ENCODE peak calls at places on chromosomes 5 and 9, in six cellular contexts. A is choroid plexus epithelial cell; O is right cardiac atrium; F is stimulated activated naive B cell treated with anti-CD40 and anti-IgM and Interleukin-4, amounts not matched to agents 10 μg/mL and 1 μg/mL and 100 μg/mL, for 72 hours; C is IMR-90; B is adipocyte. S is an unnamed sample.

GRCh38 chr9:20271107-20271506 is 351.2 kb downstream of the MLLT3 start:
- DNase-seq in A (no peak), O (no peak), F (no peak), C (no peak), B (no peak), S (no peak)

GRCh38 chr5:64569880-64570279 is 64.1 kb downstream of the RGS7BP start:
- DNase-seq in A (no peak), O (no peak), F (no peak), C (no peak), B (no peak), S (no peak)

GRCh38 chr5:100595152-100595811 is 60.1 kb downstream of the FAM174A start:
- DNase-seq in A (peak), O (peak), F (no peak), C (peak), B (peak), S (no peak)

GRCh38 chr5:113321266-113321665 is 113.5 kb downstream of the TSSK1B start:
- DNase-seq in A (peak), O (no peak), F (no peak), C (no peak), B (no peak), S (no peak)

GRCh38 chr5:154101184-154101583 is 62.4 kb downstream of the MFAP3 start:
- DNase-seq in A (no peak), O (no peak), F (no peak), C (no peak), B (no peak), S (no peak)

GRCh38 chr9:112793213-112793810 is 42.8 kb downstream of the SNX30 start:
- DNase-seq in A (peak), O (peak), F (peak), C (peak), B (peak), S (no peak)

GRCh38 chr5:27947088-27947487 is 908.7 kb upstream of the CDH9 start:
- DNase-seq in A (peak), O (no peak), F (no peak), C (no peak), B (no peak), S (no peak)

GRCh38 chr9:35798658-35799366 is 7.4 kb downstream of the NPR2 start:
- DNase-seq in A (peak), O (no peak), F (no peak), C (peak), B (peak), S (no peak)

GRCh38 chr9:21670374-21670773 is 132.1 kb upstream of the MTAP start:
- DNase-seq in A (no peak), O (no peak), F (no peak), C (no peak), B (no peak), S (no peak)

GRCh38 chr9:88272986-88273385 is 115.3 kb upstream of the SPIN1 start:
- DNase-seq in A (no peak), O (no peak), F (no peak), C (no peak), B (no peak), S (no peak)

GRCh38 chr5:77076961-77077820 is 9.9 kb downstream of the ZBED3 start:
- DNase-seq in A (peak), O (peak), F (peak), C (peak), B (peak), S (no peak)

GRCh38 chr5:80655231-80655784 is 525 bp upstream of the DHFR start:
- DNase-seq in A (no peak), O (no peak), F (no peak), C (peak), B (no peak), S (no peak)

GRCh38 chr5:36876965-36877666 is 547 bp downstream of the NIPBL start:
- DNase-seq in A (peak), O (peak), F (peak), C (peak), B (peak), S (no peak)

GRCh38 chr5:80701597-80701996 is 46.8 kb upstream of the DHFR start:
- DNase-seq in A (no peak), O (no peak), F (no peak), C (no peak), B (no peak), S (no peak)

GRCh38 chr9:92961627-92962302 is 14.4 kb downstream of the FGD3 start:
- DNase-seq in A (no peak), O (no peak), F (peak), C (no peak), B (no peak), S (no peak)

GRCh38 chr9:14419302-14419937 is 105.5 kb upstream of the NFIB start:
- DNase-seq in A (no peak), O (no peak), F (no peak), C (no peak), B (no peak), S (no peak)

GRCh38 chr5:89083791-89084190 is 200.8 kb upstream of the MEF2C start:
- DNase-seq in A (peak), O (no peak), F (no peak), C (peak), B (peak), S (no peak)

GRCh38 chr9:76859860-76860259 is 46.1 kb downstream of the PRUNE2 start:
- DNase-seq in A (no peak), O (no peak), F (no peak), C (no peak), B (no peak), S (no peak)

GRCh38 chr9:137619240-137620090 is 660 bp downstream of the EHMT1 start:
- DNase-seq in A (peak), O (peak), F (peak), C (peak), B (peak), S (no peak)

GRCh38 chr9:126157409-126157808 is 169.2 kb upstream of the MVB12B start:
- DNase-seq in A (no peak), O (no peak), F (no peak), C (no peak), B (no peak), S (no peak)

GRCh38 chr9:83198336-83198735 is 135.4 kb upstream of the RASEF start:
- DNase-seq in A (no peak), O (no peak), F (no peak), C (no peak), B (no peak), S (no peak)

GRCh38 chr9:84953252-84953773 is 283.8 kb downstream of the NTRK2 start:
- DNase-seq in A (no peak), O (no peak), F (no peak), C (no peak), B (no peak), S (no peak)

GRCh38 chr5:11511878-11512277 is 392.4 kb downstream of the CTNND2 start:
- DNase-seq in A (no peak), O (no peak), F (no peak), C (no peak), B (no peak), S (no peak)

GRCh38 chr5:143208781-143209510 is 194.5 kb downstream of the NR3C1 start:
- DNase-seq in A (no peak), O (no peak), F (no peak), C (peak), B (no peak), S (no peak)

GRCh38 chr5:14922456-14922855 is 50.9 kb upstream of the ANKH start:
- DNase-seq in A (no peak), O (no peak), F (no peak), C (no peak), B (no peak), S (no peak)

GRCh38 chr5:55171471-55171870 is 1.5 kb downstream of the CDC20B start:
- DNase-seq in A (no peak), O (no peak), F (no peak), C (no peak), B (no peak), S (no peak)

GRCh38 chr5:61416010-61416409 is 84.0 kb downstream of the ZSWIM6 start:
- DNase-seq in A (no peak), O (no peak), F (no peak), C (peak), B (no peak), S (no peak)

GRCh38 chr9:110116543-110116885 is 91.4 kb downstream of the C9orf152 start:
- DNase-seq in A (peak), O (no peak), F (no peak), C (peak), B (peak), S (no peak)

GRCh38 chr5:6540111-6540830 is 91.6 kb downstream of the UBE2QL1 start:
- DNase-seq in A (peak), O (no peak), F (no peak), C (peak), B (peak), S (no peak)

S was measured in GM12864.